ENCODE peak calls at places on chromosome 16, in ten cellular contexts. Z, F, L, N, I, C, J, Y, A and X are unnamed samples.

GRCh38 chr16:63737633-63738032 is 1384.2 kb downstream of the CDH11 start:
- DNase-seq in Z (no peak), F (no peak), L (no peak), N (no peak), I (no peak), C (no peak), J (no peak), Y (no peak), A (no peak), X (no peak)

GRCh38 chr16:68190099-68190498 is 45.8 kb downstream of the ESRP2 start:
- DNase-seq in Z (no peak), F (no peak), L (no peak), N (no peak), I (no peak), C (no peak), J (no peak), Y (no peak), A (no peak), X (no peak)

GRCh38 chr16:20735504-20735903 is 6.1 kb downstream of the THUMPD1 start:
- DNase-seq in Z (no peak), F (no peak), L (no peak), N (no peak), I (no peak), C (no peak), J (no peak), Y (no peak), A (no peak), X (no peak)

GRCh38 chr16:62050793-62051192 is 14.6 kb upstream of the CDH8 start:
- DNase-seq in Z (no peak), F (no peak), L (no peak), N (no peak), I (no peak), C (no peak), J (no peak), Y (no peak), A (no peak), X (no peak)

GRCh38 chr16:46620265-46621005 is 744 bp downstream of the SHCBP1 start:
- DNase-seq in Z (no peak), F (no peak), L (no peak), N (no peak), I (no peak), C (peak; percentile 14), J (no peak), Y (no peak), A (no peak), X (no peak)

GRCh38 chr16:57612494-57612893 is 15.9 kb upstream of the ADGRG1 start:
- DNase-seq in Z (no peak), F (no peak), L (no peak), N (no peak), I (no peak), C (no peak), J (no peak), Y (no peak), A (no peak), X (peak; percentile 29)

GRCh38 chr16:85354623-85355514 is 242.6 kb upstream of the CIBAR2 start:
- DNase-seq in Z (no peak), F (no peak), L (peak; percentile 60), N (peak; percentile 74), I (no peak), C (peak; percentile 92), J (no peak), Y (no peak), A (no peak), X (no peak)

GRCh38 chr16:3963203-3963602 is 82.7 kb upstream of the CREBBP start:
- DNase-seq in Z (peak; percentile 70), F (no peak), L (no peak), N (no peak), I (no peak), C (no peak), J (no peak), Y (no peak), A (no peak), X (no peak)

GRCh38 chr16:17194190-17194780 is 276.5 kb downstream of the XYLT1 start:
- DNase-seq in Z (peak; percentile 4), F (peak; percentile 53), L (no peak), N (peak; percentile 35), I (peak; percentile 19), C (peak; percentile 23), J (peak; percentile 31), Y (peak; percentile 45), A (peak; percentile 24), X (no peak)

GRCh38 chr16:9534759-9535158 is 443.3 kb downstream of the HAPSTR1 start:
- DNase-seq in Z (no peak), F (no peak), L (no peak), N (peak; percentile 48), I (no peak), C (no peak), J (no peak), Y (no peak), A (no peak), X (no peak)

GRCh38 chr16:10619271-10619849 is 39.0 kb upstream of the EMP2 start:
- DNase-seq in Z (no peak), F (no peak), L (no peak), N (no peak), I (no peak), C (no peak), J (no peak), Y (peak; percentile 68), A (no peak), X (peak; percentile 62)

GRCh38 chr16:86231321-86231995 is 278.9 kb upstream of the FOXF1 start:
- DNase-seq in Z (no peak), F (no peak), L (no peak), N (no peak), I (no peak), C (no peak), J (no peak), Y (no peak), A (no peak), X (peak; percentile 19)

GRCh38 chr16:3187798-3188674 is at the start of gene OR1F1:
- DNase-seq in Z (peak; percentile 49), F (no peak), L (no peak), N (no peak), I (no peak), C (peak; percentile 68), J (no peak), Y (no peak), A (peak; percentile 81), X (no peak)

GRCh38 chr16:4828567-4829320 is 18.3 kb downstream of the GLYR1 start:
- DNase-seq in Z (no peak), F (no peak), L (no peak), N (no peak), I (no peak), C (no peak), J (no peak), Y (peak; percentile 32), A (no peak), X (no peak)

GRCh38 chr16:28528463-28528867 is 10.3 kb downstream of the NUPR1 start:
- DNase-seq in Z (no peak), F (no peak), L (no peak), N (peak; percentile 56), I (no peak), C (no peak), J (no peak), Y (no peak), A (no peak), X (no peak)

GRCh38 chr16:51569204-51569911 is 418.3 kb upstream of the SALL1 start:
- DNase-seq in Z (no peak), F (no peak), L (no peak), N (no peak), I (no peak), C (peak; percentile 37), J (no peak), Y (no peak), A (no peak), X (no peak)

GRCh38 chr16:87948119-87948545 is 3.1 kb upstream of the BANP start:
- DNase-seq in Z (no peak), F (no peak), L (no peak), N (no peak), I (no peak), C (no peak), J (no peak), Y (no peak), A (no peak), X (no peak)